ENCODE peak calls at places on chromosomes 11 and 22, in five cellular contexts. One of them, this sample, is unnamed.

GRCh38 chr22:19525666-19526065 is 1.5 kb upstream of the CLDN5 start:
- DNase-seq in MCF 10A: no peak
- DNase-seq in GM20000: no peak
- DNase-seq in Peyer's patch: no peak
- DNase-seq in kidney tubule cell: no peak
- DNase-seq in this sample: no peak

GRCh38 chr11:3157381-3158130 is 7.6 kb downstream of the OSBPL5 start:
- DNase-seq in GM20000: no peak
- DNase-seq in kidney tubule cell: peak
- DNase-seq in MCF 10A: no peak
- DNase-seq in Peyer's patch: no peak
- DNase-seq in this sample: no peak

GRCh38 chr11:60792521-60792920 is 7.4 kb downstream of the MS4A10 start:
- DNase-seq in MCF 10A: no peak
- DNase-seq in kidney tubule cell: no peak
- DNase-seq in GM20000: no peak
- DNase-seq in Peyer's patch: no peak
- DNase-seq in this sample: no peak

GRCh38 chr11:110174645-110175310 is 81.6 kb downstream of the ZC3H12C start:
- DNase-seq in MCF 10A: no peak
- DNase-seq in kidney tubule cell: peak
- DNase-seq in Peyer's patch: no peak
- DNase-seq in GM20000: no peak
- DNase-seq in this sample: no peak

GRCh38 chr11:70556884-70557741 is 158.8 kb downstream of the CTTN start:
- DNase-seq in Peyer's patch: no peak
- DNase-seq in MCF 10A: no peak
- DNase-seq in GM20000: no peak
- DNase-seq in kidney tubule cell: peak
- DNase-seq in this sample: no peak

GRCh38 chr11:61626580-61627380 is 45.9 kb upstream of the SYT7 start:
- DNase-seq in Peyer's patch: no peak
- DNase-seq in kidney tubule cell: peak
- DNase-seq in GM20000: no peak
- DNase-seq in MCF 10A: no peak
- DNase-seq in this sample: no peak

GRCh38 chr11:108835624-108836023 is 170.8 kb downstream of the DDX10 start:
- DNase-seq in MCF 10A: no peak
- DNase-seq in Peyer's patch: no peak
- DNase-seq in kidney tubule cell: no peak
- DNase-seq in GM20000: no peak
- DNase-seq in this sample: no peak

GRCh38 chr11:36411202-36411640 is 98.9 kb downstream of the TRAF6 start:
- DNase-seq in MCF 10A: no peak
- DNase-seq in kidney tubule cell: no peak
- DNase-seq in Peyer's patch: peak
- DNase-seq in GM20000: peak
- DNase-seq in this sample: peak

GRCh38 chr11:123537726-123538125 is 107.7 kb downstream of the GRAMD1B start:
- DNase-seq in Peyer's patch: no peak
- DNase-seq in GM20000: no peak
- DNase-seq in kidney tubule cell: no peak
- DNase-seq in MCF 10A: no peak
- DNase-seq in this sample: no peak

GRCh38 chr11:27720277-27720830 is 20.1 kb upstream of the BDNF start:
- DNase-seq in GM20000: peak
- DNase-seq in Peyer's patch: no peak
- DNase-seq in MCF 10A: peak
- DNase-seq in kidney tubule cell: peak
- DNase-seq in this sample: peak

GRCh38 chr11:126588630-126589491 is 233.4 kb downstream of the ST3GAL4 start:
- DNase-seq in kidney tubule cell: no peak
- DNase-seq in Peyer's patch: no peak
- DNase-seq in GM20000: no peak
- DNase-seq in MCF 10A: no peak
- DNase-seq in this sample: no peak

GRCh38 chr11:122663764-122664163 is 8.2 kb downstream of the UBASH3B start:
- DNase-seq in MCF 10A: no peak
- DNase-seq in kidney tubule cell: no peak
- DNase-seq in GM20000: no peak
- DNase-seq in Peyer's patch: no peak
- DNase-seq in this sample: no peak

GRCh38 chr11:35553831-35554230 is 28.4 kb upstream of the PAMR1 start:
- DNase-seq in MCF 10A: no peak
- DNase-seq in GM20000: no peak
- DNase-seq in Peyer's patch: no peak
- DNase-seq in kidney tubule cell: no peak
- DNase-seq in this sample: no peak

GRCh38 chr11:120858740-120859139 is 165.2 kb upstream of the TBCEL start:
- DNase-seq in Peyer's patch: no peak
- DNase-seq in GM20000: no peak
- DNase-seq in MCF 10A: no peak
- DNase-seq in kidney tubule cell: peak
- DNase-seq in this sample: no peak

GRCh38 chr11:38791346-38791961 is 2193.4 kb upstream of the RAG2 start:
- DNase-seq in Peyer's patch: no peak
- DNase-seq in kidney tubule cell: peak
- DNase-seq in MCF 10A: peak
- DNase-seq in GM20000: peak
- DNase-seq in this sample: peak

GRCh38 chr11:81444306-81444705 is 1289.4 kb downstream of the FAM181B start:
- DNase-seq in GM20000: no peak
- DNase-seq in kidney tubule cell: no peak
- DNase-seq in MCF 10A: peak
- DNase-seq in Peyer's patch: no peak
- DNase-seq in this sample: no peak

GRCh38 chr11:19982761-19983495 is 177.3 kb downstream of the DBX1 start:
- DNase-seq in GM20000: no peak
- DNase-seq in kidney tubule cell: no peak
- DNase-seq in MCF 10A: no peak
- DNase-seq in Peyer's patch: no peak
- DNase-seq in this sample: no peak

GRCh38 chr11:76918941-76919386 is 58.2 kb downstream of the ACER3 start:
- DNase-seq in GM20000: peak
- DNase-seq in MCF 10A: peak
- DNase-seq in Peyer's patch: no peak
- DNase-seq in kidney tubule cell: peak
- DNase-seq in this sample: peak

GRCh38 chr11:29153078-29153477 is 863.8 kb downstream of the KCNA4 start:
- DNase-seq in MCF 10A: no peak
- DNase-seq in kidney tubule cell: no peak
- DNase-seq in Peyer's patch: no peak
- DNase-seq in GM20000: no peak
- DNase-seq in this sample: no peak

GRCh38 chr11:529740-530411 is 5.5 kb downstream of the HRAS start:
- DNase-seq in kidney tubule cell: no peak
- DNase-seq in MCF 10A: no peak
- DNase-seq in Peyer's patch: no peak
- DNase-seq in GM20000: no peak
- DNase-seq in this sample: no peak

GRCh38 chr11:102926517-102926916 is 29.0 kb downstream of the MMP13 start:
- DNase-seq in kidney tubule cell: peak
- DNase-seq in GM20000: no peak
- DNase-seq in Peyer's patch: no peak
- DNase-seq in MCF 10A: no peak
- DNase-seq in this sample: no peak

GRCh38 chr22:36442506-36443197 is 38.8 kb downstream of the TXN2 start:
- DNase-seq in MCF 10A: no peak
- DNase-seq in kidney tubule cell: no peak
- DNase-seq in GM20000: no peak
- DNase-seq in Peyer's patch: no peak
- DNase-seq in this sample: no peak

GRCh38 chr11:64643927-64644326 is 52.9 kb downstream of the SLC22A12 start:
- DNase-seq in MCF 10A: no peak
- DNase-seq in kidney tubule cell: no peak
- DNase-seq in GM20000: no peak
- DNase-seq in Peyer's patch: no peak
- DNase-seq in this sample: no peak

GRCh38 chr22:23859201-23859600 is 1.5 kb downstream of the SLC2A11 start:
- DNase-seq in MCF 10A: no peak
- DNase-seq in Peyer's patch: no peak
- DNase-seq in GM20000: no peak
- DNase-seq in kidney tubule cell: no peak
- DNase-seq in this sample: no peak

This sample was measured in GM13976.